ENCODE peak calls at places on chromosome 5, in ten cellular contexts. One of them, this sample, is unnamed.

GRCh38 chr5:107610795-107611194 is 59.9 kb downstream of the EFNA5 start:
- DNase-seq in GM20000: no peak
- DNase-seq in dermis microvascular lymphatic vessel endothelial cell: no peak
- DNase-seq in LHCN-M2: no peak
- DNase-seq in stimulated activated CD8-positive, alpha-beta memory T cell treated with anti-CD3 and anti-CD28 coated beads, Interleukin-12 subunit alpha, Interleukin-12 subunit beta, amount 100 ng/mL, for 1 hour: no peak
- DNase-seq in central memory CD8-positive, alpha-beta T cell: no peak
- DNase-seq in left cardiac atrium: no peak
- DNase-seq in iris pigment epithelial cell: no peak
- DNase-seq in activated CD4-positive, CD25-positive, alpha-beta regulatory T cell treated with anti-CD3 and anti-CD28 coated beads, Interleukin-2, amount 50 U/mL, for 72 hours: no peak
- DNase-seq in kidney tubule cell: no peak
- DNase-seq in this sample: no peak

GRCh38 chr5:9924614-9925013 is 294.5 kb upstream of the TAS2R1 start:
- DNase-seq in GM20000: no peak
- DNase-seq in dermis microvascular lymphatic vessel endothelial cell: peak; percentile 4
- DNase-seq in LHCN-M2: peak; percentile 95
- DNase-seq in stimulated activated CD8-positive, alpha-beta memory T cell treated with anti-CD3 and anti-CD28 coated beads, Interleukin-12 subunit alpha, Interleukin-12 subunit beta, amount 100 ng/mL, for 1 hour: no peak
- DNase-seq in central memory CD8-positive, alpha-beta T cell: no peak
- DNase-seq in left cardiac atrium: no peak
- DNase-seq in iris pigment epithelial cell: peak; percentile 99
- DNase-seq in activated CD4-positive, CD25-positive, alpha-beta regulatory T cell treated with anti-CD3 and anti-CD28 coated beads, Interleukin-2, amount 50 U/mL, for 72 hours: no peak
- DNase-seq in kidney tubule cell: peak; percentile 97
- DNase-seq in this sample: peak; percentile 98

GRCh38 chr5:56494300-56494704 is 261.2 kb upstream of the ANKRD55 start:
- DNase-seq in GM20000: peak; percentile 25
- DNase-seq in dermis microvascular lymphatic vessel endothelial cell: no peak
- DNase-seq in LHCN-M2: no peak
- DNase-seq in stimulated activated CD8-positive, alpha-beta memory T cell treated with anti-CD3 and anti-CD28 coated beads, Interleukin-12 subunit alpha, Interleukin-12 subunit beta, amount 100 ng/mL, for 1 hour: no peak
- DNase-seq in central memory CD8-positive, alpha-beta T cell: no peak
- DNase-seq in left cardiac atrium: no peak
- DNase-seq in iris pigment epithelial cell: no peak
- DNase-seq in activated CD4-positive, CD25-positive, alpha-beta regulatory T cell treated with anti-CD3 and anti-CD28 coated beads, Interleukin-2, amount 50 U/mL, for 72 hours: no peak
- DNase-seq in kidney tubule cell: no peak
- DNase-seq in this sample: no peak

GRCh38 chr5:84779206-84779605 is 394.5 kb upstream of the EDIL3 start:
- DNase-seq in GM20000: no peak
- DNase-seq in dermis microvascular lymphatic vessel endothelial cell: no peak
- DNase-seq in LHCN-M2: peak; percentile 65
- DNase-seq in stimulated activated CD8-positive, alpha-beta memory T cell treated with anti-CD3 and anti-CD28 coated beads, Interleukin-12 subunit alpha, Interleukin-12 subunit beta, amount 100 ng/mL, for 1 hour: no peak
- DNase-seq in central memory CD8-positive, alpha-beta T cell: no peak
- DNase-seq in left cardiac atrium: no peak
- DNase-seq in iris pigment epithelial cell: peak; percentile 72
- DNase-seq in activated CD4-positive, CD25-positive, alpha-beta regulatory T cell treated with anti-CD3 and anti-CD28 coated beads, Interleukin-2, amount 50 U/mL, for 72 hours: no peak
- DNase-seq in kidney tubule cell: no peak
- DNase-seq in this sample: peak; percentile 9

GRCh38 chr5:142426129-142426641 is 101.4 kb upstream of the SPRY4 start:
- DNase-seq in GM20000: no peak
- DNase-seq in dermis microvascular lymphatic vessel endothelial cell: peak; percentile 78
- DNase-seq in LHCN-M2: no peak
- DNase-seq in stimulated activated CD8-positive, alpha-beta memory T cell treated with anti-CD3 and anti-CD28 coated beads, Interleukin-12 subunit alpha, Interleukin-12 subunit beta, amount 100 ng/mL, for 1 hour: no peak
- DNase-seq in central memory CD8-positive, alpha-beta T cell: no peak
- DNase-seq in left cardiac atrium: peak; percentile 77
- DNase-seq in iris pigment epithelial cell: peak; percentile 72
- DNase-seq in activated CD4-positive, CD25-positive, alpha-beta regulatory T cell treated with anti-CD3 and anti-CD28 coated beads, Interleukin-2, amount 50 U/mL, for 72 hours: no peak
- DNase-seq in kidney tubule cell: peak; percentile 44
- DNase-seq in this sample: no peak

GRCh38 chr5:141528401-141528984 is 39.6 kb downstream of the PCDHGC5 start:
- DNase-seq in GM20000: no peak
- DNase-seq in dermis microvascular lymphatic vessel endothelial cell: no peak
- DNase-seq in LHCN-M2: no peak
- DNase-seq in stimulated activated CD8-positive, alpha-beta memory T cell treated with anti-CD3 and anti-CD28 coated beads, Interleukin-12 subunit alpha, Interleukin-12 subunit beta, amount 100 ng/mL, for 1 hour: no peak
- DNase-seq in central memory CD8-positive, alpha-beta T cell: no peak
- DNase-seq in left cardiac atrium: peak; percentile 79
- DNase-seq in iris pigment epithelial cell: peak; percentile 30
- DNase-seq in activated CD4-positive, CD25-positive, alpha-beta regulatory T cell treated with anti-CD3 and anti-CD28 coated beads, Interleukin-2, amount 50 U/mL, for 72 hours: no peak
- DNase-seq in kidney tubule cell: no peak
- DNase-seq in this sample: peak; percentile 46

GRCh38 chr5:67200809-67201562 is 4.4 kb upstream of the CD180 start:
- DNase-seq in GM20000: no peak
- DNase-seq in dermis microvascular lymphatic vessel endothelial cell: no peak
- DNase-seq in LHCN-M2: no peak
- DNase-seq in stimulated activated CD8-positive, alpha-beta memory T cell treated with anti-CD3 and anti-CD28 coated beads, Interleukin-12 subunit alpha, Interleukin-12 subunit beta, amount 100 ng/mL, for 1 hour: no peak
- DNase-seq in central memory CD8-positive, alpha-beta T cell: no peak
- DNase-seq in left cardiac atrium: no peak
- DNase-seq in iris pigment epithelial cell: no peak
- DNase-seq in activated CD4-positive, CD25-positive, alpha-beta regulatory T cell treated with anti-CD3 and anti-CD28 coated beads, Interleukin-2, amount 50 U/mL, for 72 hours: no peak
- DNase-seq in kidney tubule cell: no peak
- DNase-seq in this sample: no peak

GRCh38 chr5:172059661-172060100 is 53.2 kb upstream of the FBXW11 start:
- DNase-seq in GM20000: no peak
- DNase-seq in dermis microvascular lymphatic vessel endothelial cell: peak; percentile 47
- DNase-seq in LHCN-M2: no peak
- DNase-seq in stimulated activated CD8-positive, alpha-beta memory T cell treated with anti-CD3 and anti-CD28 coated beads, Interleukin-12 subunit alpha, Interleukin-12 subunit beta, amount 100 ng/mL, for 1 hour: no peak
- DNase-seq in central memory CD8-positive, alpha-beta T cell: no peak
- DNase-seq in left cardiac atrium: no peak
- DNase-seq in iris pigment epithelial cell: no peak
- DNase-seq in activated CD4-positive, CD25-positive, alpha-beta regulatory T cell treated with anti-CD3 and anti-CD28 coated beads, Interleukin-2, amount 50 U/mL, for 72 hours: no peak
- DNase-seq in kidney tubule cell: peak; percentile 27
- DNase-seq in this sample: no peak

GRCh38 chr5:147448766-147449165 is 61.1 kb downstream of the DPYSL3 start:
- DNase-seq in GM20000: no peak
- DNase-seq in dermis microvascular lymphatic vessel endothelial cell: no peak
- DNase-seq in LHCN-M2: no peak
- DNase-seq in stimulated activated CD8-positive, alpha-beta memory T cell treated with anti-CD3 and anti-CD28 coated beads, Interleukin-12 subunit alpha, Interleukin-12 subunit beta, amount 100 ng/mL, for 1 hour: no peak
- DNase-seq in central memory CD8-positive, alpha-beta T cell: no peak
- DNase-seq in left cardiac atrium: no peak
- DNase-seq in iris pigment epithelial cell: peak; percentile 57
- DNase-seq in activated CD4-positive, CD25-positive, alpha-beta regulatory T cell treated with anti-CD3 and anti-CD28 coated beads, Interleukin-2, amount 50 U/mL, for 72 hours: no peak
- DNase-seq in kidney tubule cell: peak; percentile 10
- DNase-seq in this sample: peak; percentile 18

GRCh38 chr5:36416605-36417004 is 114.9 kb upstream of the RANBP3L start:
- DNase-seq in GM20000: no peak
- DNase-seq in dermis microvascular lymphatic vessel endothelial cell: no peak
- DNase-seq in LHCN-M2: no peak
- DNase-seq in stimulated activated CD8-positive, alpha-beta memory T cell treated with anti-CD3 and anti-CD28 coated beads, Interleukin-12 subunit alpha, Interleukin-12 subunit beta, amount 100 ng/mL, for 1 hour: no peak
- DNase-seq in central memory CD8-positive, alpha-beta T cell: no peak
- DNase-seq in left cardiac atrium: no peak
- DNase-seq in iris pigment epithelial cell: no peak
- DNase-seq in activated CD4-positive, CD25-positive, alpha-beta regulatory T cell treated with anti-CD3 and anti-CD28 coated beads, Interleukin-2, amount 50 U/mL, for 72 hours: no peak
- DNase-seq in kidney tubule cell: no peak
- DNase-seq in this sample: no peak

GRCh38 chr5:9348296-9348996 is 197.4 kb downstream of the SEMA5A start:
- DNase-seq in GM20000: no peak
- DNase-seq in dermis microvascular lymphatic vessel endothelial cell: no peak
- DNase-seq in LHCN-M2: peak; percentile 57
- DNase-seq in stimulated activated CD8-positive, alpha-beta memory T cell treated with anti-CD3 and anti-CD28 coated beads, Interleukin-12 subunit alpha, Interleukin-12 subunit beta, amount 100 ng/mL, for 1 hour: no peak
- DNase-seq in central memory CD8-positive, alpha-beta T cell: no peak
- DNase-seq in left cardiac atrium: no peak
- DNase-seq in iris pigment epithelial cell: peak; percentile 48
- DNase-seq in activated CD4-positive, CD25-positive, alpha-beta regulatory T cell treated with anti-CD3 and anti-CD28 coated beads, Interleukin-2, amount 50 U/mL, for 72 hours: no peak
- DNase-seq in kidney tubule cell: peak; percentile 61
- DNase-seq in this sample: peak; percentile 85

This sample was measured in amniotic epithelial cell.